ENCODE peak calls at places on chromosomes 6 and 20, in eight cellular contexts. One of them, this sample, is unnamed.

GRCh38 chr6:117555882-117556498 is 46.3 kb downstream of the GOPC start:
- DNase-seq in AG09309: no peak
- DNase-seq in HFFc6: no peak
- DNase-seq in colonic mucosa: peak; percentile 71
- DNase-seq in Calu3: peak; percentile 61
- DNase-seq in gastrocnemius medialis: no peak
- DNase-seq in cardiac fibroblast: peak; percentile 70
- DNase-seq in upper lobe of right lung: no peak
- DNase-seq in this sample: peak; percentile 21

GRCh38 chr6:39543950-39544349 is 181.3 kb downstream of the KIF6 start:
- DNase-seq in AG09309: no peak
- DNase-seq in HFFc6: no peak
- DNase-seq in colonic mucosa: no peak
- DNase-seq in Calu3: no peak
- DNase-seq in gastrocnemius medialis: no peak
- DNase-seq in cardiac fibroblast: no peak
- DNase-seq in upper lobe of right lung: no peak
- DNase-seq in this sample: no peak

GRCh38 chr20:51089272-51089671 is 66.4 kb upstream of the KCNG1 start:
- DNase-seq in AG09309: no peak
- DNase-seq in HFFc6: no peak
- DNase-seq in colonic mucosa: no peak
- DNase-seq in Calu3: no peak
- DNase-seq in gastrocnemius medialis: no peak
- DNase-seq in cardiac fibroblast: no peak
- DNase-seq in upper lobe of right lung: no peak
- DNase-seq in this sample: no peak

GRCh38 chr20:20367681-20368413 is at the start of gene INSM1:
- DNase-seq in AG09309: no peak
- DNase-seq in HFFc6: no peak
- DNase-seq in colonic mucosa: no peak
- DNase-seq in Calu3: no peak
- DNase-seq in gastrocnemius medialis: no peak
- DNase-seq in cardiac fibroblast: no peak
- DNase-seq in upper lobe of right lung: no peak
- DNase-seq in this sample: peak; percentile 25

GRCh38 chr6:134446228-134446848 is 128.4 kb upstream of the SGK1 start:
- DNase-seq in AG09309: no peak
- DNase-seq in HFFc6: peak; percentile 45
- DNase-seq in colonic mucosa: no peak
- DNase-seq in Calu3: no peak
- DNase-seq in gastrocnemius medialis: no peak
- DNase-seq in cardiac fibroblast: peak; percentile 51
- DNase-seq in upper lobe of right lung: no peak
- DNase-seq in this sample: no peak

GRCh38 chr20:50039706-50040431 is 57.1 kb downstream of the SNAI1 start:
- DNase-seq in AG09309: no peak
- DNase-seq in HFFc6: no peak
- DNase-seq in colonic mucosa: no peak
- DNase-seq in Calu3: no peak
- DNase-seq in gastrocnemius medialis: no peak
- DNase-seq in cardiac fibroblast: no peak
- DNase-seq in upper lobe of right lung: no peak
- DNase-seq in this sample: no peak

GRCh38 chr6:2684059-2684749 is 66.5 kb downstream of the MYLK4 start:
- DNase-seq in AG09309: no peak
- DNase-seq in HFFc6: no peak
- DNase-seq in colonic mucosa: no peak
- DNase-seq in Calu3: no peak
- DNase-seq in gastrocnemius medialis: no peak
- DNase-seq in cardiac fibroblast: peak; percentile 92
- DNase-seq in upper lobe of right lung: no peak
- DNase-seq in this sample: no peak

GRCh38 chr6:166334878-166335277 is 7.5 kb downstream of the SFT2D1 start:
- DNase-seq in AG09309: no peak
- DNase-seq in HFFc6: no peak
- DNase-seq in colonic mucosa: no peak
- DNase-seq in Calu3: no peak
- DNase-seq in gastrocnemius medialis: no peak
- DNase-seq in cardiac fibroblast: no peak
- DNase-seq in upper lobe of right lung: no peak
- DNase-seq in this sample: no peak

GRCh38 chr20:40519928-40520327 is 169.1 kb downstream of the MAFB start:
- DNase-seq in AG09309: no peak
- DNase-seq in HFFc6: no peak
- DNase-seq in colonic mucosa: no peak
- DNase-seq in Calu3: no peak
- DNase-seq in gastrocnemius medialis: no peak
- DNase-seq in cardiac fibroblast: no peak
- DNase-seq in upper lobe of right lung: no peak
- DNase-seq in this sample: no peak

GRCh38 chr6:161233986-161234620 is 39.8 kb downstream of the AGPAT4 start:
- DNase-seq in AG09309: peak; percentile 83
- DNase-seq in HFFc6: peak; percentile 91
- DNase-seq in colonic mucosa: peak; percentile 56
- DNase-seq in Calu3: no peak
- DNase-seq in gastrocnemius medialis: peak; percentile 51
- DNase-seq in cardiac fibroblast: peak; percentile 91
- DNase-seq in upper lobe of right lung: no peak
- DNase-seq in this sample: no peak

GRCh38 chr20:51129201-51129671 is 106.3 kb upstream of the KCNG1 start:
- DNase-seq in AG09309: no peak
- DNase-seq in HFFc6: no peak
- DNase-seq in colonic mucosa: peak; percentile 76
- DNase-seq in Calu3: no peak
- DNase-seq in gastrocnemius medialis: no peak
- DNase-seq in cardiac fibroblast: no peak
- DNase-seq in upper lobe of right lung: no peak
- DNase-seq in this sample: no peak

DNA sequence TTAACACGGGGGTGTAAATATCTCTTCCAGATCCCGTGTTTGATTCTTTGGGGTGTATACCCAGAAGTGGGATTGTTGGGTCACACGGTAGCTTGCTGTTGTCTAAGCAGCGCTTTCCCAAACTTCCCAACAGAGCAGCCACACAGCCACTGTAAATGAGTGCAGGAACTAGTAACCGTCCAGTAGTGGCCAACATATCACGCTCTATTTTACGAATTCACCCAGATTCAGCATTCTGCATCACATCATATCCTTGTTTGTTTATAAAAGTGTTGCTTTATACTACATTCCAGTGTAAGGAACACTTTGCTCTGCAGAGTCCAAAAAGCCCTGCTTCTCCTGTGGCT is 216.1 kb upstream of the ECI2 start:
- DNase-seq in AG09309: no peak
- DNase-seq in HFFc6: no peak
- DNase-seq in colonic mucosa: no peak
- DNase-seq in Calu3: no peak
- DNase-seq in gastrocnemius medialis: no peak
- DNase-seq in cardiac fibroblast: no peak
- DNase-seq in upper lobe of right lung: no peak
- DNase-seq in this sample: no peak
- TF ChIP-seq CTCF in AG09309: no peak
- TF ChIP-seq CTCF in HFFc6: no peak
- TF ChIP-seq CTCF in colonic mucosa: no peak
- TF ChIP-seq CTCF in Calu3: no peak
- TF ChIP-seq CTCF in gastrocnemius medialis: no peak
- TF ChIP-seq CTCF in cardiac fibroblast: peak; percentile 11
- TF ChIP-seq CTCF in upper lobe of right lung: no peak
- TF ChIP-seq CTCF in this sample: no peak

GRCh38 chr6:4368649-4369048 is 233.3 kb upstream of the ECI2 start:
- DNase-seq in AG09309: no peak
- DNase-seq in HFFc6: no peak
- DNase-seq in colonic mucosa: no peak
- DNase-seq in Calu3: no peak
- DNase-seq in gastrocnemius medialis: no peak
- DNase-seq in cardiac fibroblast: no peak
- DNase-seq in upper lobe of right lung: no peak
- DNase-seq in this sample: no peak

GRCh38 chr6:4369616-4370015 is 234.2 kb upstream of the ECI2 start:
- DNase-seq in AG09309: peak; percentile 27
- DNase-seq in HFFc6: peak; percentile 69
- DNase-seq in colonic mucosa: no peak
- DNase-seq in Calu3: no peak
- DNase-seq in gastrocnemius medialis: peak; percentile 69
- DNase-seq in cardiac fibroblast: peak; percentile 81
- DNase-seq in upper lobe of right lung: no peak
- DNase-seq in this sample: no peak

GRCh38 chr6:4367643-4368042 is 232.3 kb upstream of the ECI2 start:
- DNase-seq in AG09309: no peak
- DNase-seq in HFFc6: no peak
- DNase-seq in colonic mucosa: no peak
- DNase-seq in Calu3: no peak
- DNase-seq in gastrocnemius medialis: no peak
- DNase-seq in cardiac fibroblast: no peak
- DNase-seq in upper lobe of right lung: no peak
- DNase-seq in this sample: no peak

GRCh38 chr6:4371207-4371921 is 236.0 kb upstream of the ECI2 start:
- DNase-seq in AG09309: peak; percentile 52
- DNase-seq in HFFc6: peak; percentile 91
- DNase-seq in colonic mucosa: no peak
- DNase-seq in Calu3: no peak
- DNase-seq in gastrocnemius medialis: peak; percentile 88
- DNase-seq in cardiac fibroblast: peak; percentile 85
- DNase-seq in upper lobe of right lung: no peak
- DNase-seq in this sample: no peak

DNA sequence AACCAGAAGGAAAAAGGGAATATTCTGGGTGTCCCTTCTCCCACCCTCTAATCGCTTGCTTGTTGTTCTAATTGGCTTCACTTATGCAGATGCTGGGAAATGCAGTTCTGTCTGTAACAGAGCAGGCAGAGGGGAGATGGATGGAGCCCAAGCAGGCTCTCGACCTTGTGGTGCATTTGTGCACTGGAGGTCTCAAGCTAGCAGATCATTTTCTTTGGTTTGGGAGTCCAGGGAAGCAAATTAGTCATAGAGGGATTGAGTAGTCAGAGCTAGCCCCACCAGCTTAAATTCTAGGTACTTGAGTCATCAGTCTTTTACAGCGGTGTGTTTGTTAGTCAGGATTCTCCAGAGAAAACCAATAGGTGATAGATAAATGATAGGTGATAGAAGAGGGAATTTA is 234.7 kb upstream of the ECI2 start:
- DNase-seq in AG09309: peak; percentile 83
- DNase-seq in HFFc6: peak; percentile 92
- DNase-seq in colonic mucosa: no peak
- DNase-seq in Calu3: no peak
- DNase-seq in gastrocnemius medialis: no peak
- DNase-seq in cardiac fibroblast: peak; percentile 96
- DNase-seq in upper lobe of right lung: no peak
- DNase-seq in this sample: no peak
- TF ChIP-seq CTCF in AG09309: no peak
- TF ChIP-seq CTCF in HFFc6: peak; percentile 28
- TF ChIP-seq CTCF in colonic mucosa: no peak
- TF ChIP-seq CTCF in Calu3: no peak
- TF ChIP-seq CTCF in gastrocnemius medialis: no peak
- TF ChIP-seq CTCF in cardiac fibroblast: no peak
- TF ChIP-seq CTCF in upper lobe of right lung: no peak
- TF ChIP-seq CTCF in this sample: no peak

GRCh38 chr6:107400748-107401147 is 58.6 kb downstream of the PDSS2 start:
- DNase-seq in AG09309: no peak
- DNase-seq in HFFc6: no peak
- DNase-seq in colonic mucosa: no peak
- DNase-seq in Calu3: no peak
- DNase-seq in gastrocnemius medialis: no peak
- DNase-seq in cardiac fibroblast: no peak
- DNase-seq in upper lobe of right lung: no peak
- DNase-seq in this sample: no peak

GRCh38 chr6:107401573-107401972 is 57.8 kb downstream of the PDSS2 start:
- DNase-seq in AG09309: no peak
- DNase-seq in HFFc6: no peak
- DNase-seq in colonic mucosa: no peak
- DNase-seq in Calu3: no peak
- DNase-seq in gastrocnemius medialis: no peak
- DNase-seq in cardiac fibroblast: no peak
- DNase-seq in upper lobe of right lung: no peak
- DNase-seq in this sample: no peak

GRCh38 chr6:107396226-107396625 is 63.1 kb downstream of the PDSS2 start:
- DNase-seq in AG09309: no peak
- DNase-seq in HFFc6: no peak
- DNase-seq in colonic mucosa: peak; percentile 49
- DNase-seq in Calu3: no peak
- DNase-seq in gastrocnemius medialis: no peak
- DNase-seq in cardiac fibroblast: no peak
- DNase-seq in upper lobe of right lung: no peak
- DNase-seq in this sample: no peak

GRCh38 chr6:107399927-107400326 is 59.4 kb downstream of the PDSS2 start:
- DNase-seq in AG09309: no peak
- DNase-seq in HFFc6: no peak
- DNase-seq in colonic mucosa: no peak
- DNase-seq in Calu3: no peak
- DNase-seq in gastrocnemius medialis: no peak
- DNase-seq in cardiac fibroblast: no peak
- DNase-seq in upper lobe of right lung: no peak
- DNase-seq in this sample: no peak

GRCh38 chr6:107398005-107398404 is 61.4 kb downstream of the PDSS2 start:
- DNase-seq in AG09309: no peak
- DNase-seq in HFFc6: no peak
- DNase-seq in colonic mucosa: no peak
- DNase-seq in Calu3: no peak
- DNase-seq in gastrocnemius medialis: no peak
- DNase-seq in cardiac fibroblast: no peak
- DNase-seq in upper lobe of right lung: no peak
- DNase-seq in this sample: no peak
- TF ChIP-seq CTCF in AG09309: no peak
- TF ChIP-seq CTCF in HFFc6: no peak
- TF ChIP-seq CTCF in colonic mucosa: no peak
- TF ChIP-seq CTCF in Calu3: no peak
- TF ChIP-seq CTCF in gastrocnemius medialis: no peak
- TF ChIP-seq CTCF in cardiac fibroblast: no peak
- TF ChIP-seq CTCF in upper lobe of right lung: no peak
- TF ChIP-seq CTCF in this sample: no peak

GRCh38 chr20:10089871-10090587 is 55.2 kb downstream of the ANKEF1 start:
- DNase-seq in AG09309: no peak
- DNase-seq in HFFc6: no peak
- DNase-seq in colonic mucosa: no peak
- DNase-seq in Calu3: no peak
- DNase-seq in gastrocnemius medialis: no peak
- DNase-seq in cardiac fibroblast: no peak
- DNase-seq in upper lobe of right lung: no peak
- DNase-seq in this sample: no peak

GRCh38 chr20:10096790-10097189 is 62.0 kb downstream of the ANKEF1 start:
- DNase-seq in AG09309: no peak
- DNase-seq in HFFc6: no peak
- DNase-seq in colonic mucosa: no peak
- DNase-seq in Calu3: no peak
- DNase-seq in gastrocnemius medialis: no peak
- DNase-seq in cardiac fibroblast: no peak
- DNase-seq in upper lobe of right lung: no peak
- DNase-seq in this sample: no peak

GRCh38 chr20:10093087-10093591 is 58.4 kb downstream of the ANKEF1 start:
- DNase-seq in AG09309: no peak
- DNase-seq in HFFc6: peak; percentile 55
- DNase-seq in colonic mucosa: no peak
- DNase-seq in Calu3: peak; percentile 17
- DNase-seq in gastrocnemius medialis: no peak
- DNase-seq in cardiac fibroblast: peak; percentile 50
- DNase-seq in upper lobe of right lung: no peak
- DNase-seq in this sample: no peak

GRCh38 chr20:10090588-10091166 is 55.9 kb downstream of the ANKEF1 start:
- DNase-seq in AG09309: peak; percentile 16
- DNase-seq in HFFc6: no peak
- DNase-seq in colonic mucosa: peak; percentile 36
- DNase-seq in Calu3: peak; percentile 50
- DNase-seq in gastrocnemius medialis: no peak
- DNase-seq in cardiac fibroblast: peak; percentile 76
- DNase-seq in upper lobe of right lung: peak; percentile 65
- DNase-seq in this sample: no peak

GRCh38 chr20:10094566-10095173 is 59.9 kb downstream of the ANKEF1 start:
- DNase-seq in AG09309: no peak
- DNase-seq in HFFc6: no peak
- DNase-seq in colonic mucosa: no peak
- DNase-seq in Calu3: no peak
- DNase-seq in gastrocnemius medialis: no peak
- DNase-seq in cardiac fibroblast: peak; percentile 31
- DNase-seq in upper lobe of right lung: no peak
- DNase-seq in this sample: no peak
- TF ChIP-seq CTCF in AG09309: peak; percentile 36
- TF ChIP-seq CTCF in HFFc6: peak; percentile 1
- TF ChIP-seq CTCF in colonic mucosa: no peak
- TF ChIP-seq CTCF in Calu3: no peak
- TF ChIP-seq CTCF in gastrocnemius medialis: no peak
- TF ChIP-seq CTCF in cardiac fibroblast: peak; percentile 26
- TF ChIP-seq CTCF in upper lobe of right lung: no peak
- TF ChIP-seq CTCF in this sample: no peak

This sample was measured in progenitor cell of endocrine pancreas.